ENCODE peak calls at places on chromosome 13, in five cellular contexts. W is AG09319, G is NCI-H146, U is endodermal cell, P is hepatic stellate cell. V is an unnamed sample.

GRCh38 chr13:45464141-45464686 is 525 bp upstream of the COG3 start:
- DNase-seq in G (no peak), U (no peak), P (no peak), W (no peak), V (no peak)

GRCh38 chr13:49436890-49437289 is 7.0 kb downstream of the CAB39L start:
- DNase-seq in U (no peak), P (peak), G (no peak), W (peak), V (no peak)

GRCh38 chr13:44667950-44668349 is 91.8 kb upstream of the TSC22D1 start:
- DNase-seq in W (peak), P (peak), U (no peak), G (no peak), V (no peak)

GRCh38 chr13:99339736-99340392 is 32.7 kb upstream of the GPR183 start:
- DNase-seq in G (no peak), P (peak), W (no peak), U (no peak), V (no peak)

GRCh38 chr13:28718186-28718537 is 608 bp downstream of the SLC46A3 start:
- DNase-seq in G (no peak), P (peak), W (no peak), U (no peak), V (no peak)

GRCh38 chr13:51746802-51747201 is 57.2 kb downstream of the DHRS12 start:
- DNase-seq in W (no peak), P (no peak), G (no peak), U (no peak), V (no peak)

GRCh38 chr13:30021611-30022010 is 171.2 kb upstream of the UBL3 start:
- DNase-seq in P (no peak), U (no peak), G (no peak), W (no peak), V (no peak)

GRCh38 chr13:69496951-69497350 is 610.7 kb upstream of the ATXN8OS start:
- DNase-seq in G (no peak), U (no peak), P (no peak), W (no peak), V (no peak)

GRCh38 chr13:102729560-102730275 is 34.9 kb upstream of the METTL21C start:
- DNase-seq in G (peak), U (no peak), P (peak), W (no peak), V (no peak)

GRCh38 chr13:66397133-66397532 is 833.0 kb downstream of the PCDH9 start:
- DNase-seq in P (no peak), U (no peak), W (no peak), G (no peak), V (no peak)

GRCh38 chr13:106533940-106534843 is 1.3 kb downstream of the EFNB2 start:
- DNase-seq in U (peak), G (peak), P (peak), W (no peak), V (no peak)

GRCh38 chr13:35512271-35512920 is 35.9 kb upstream of the MAB21L1 start:
- DNase-seq in U (no peak), W (peak), P (peak), G (no peak), V (no peak)